ENCODE peak calls at places on chromosomes 13 and 19, in nine cellular contexts. H, W, K, B, I, V, Z, Q and L are unnamed samples.

GRCh38 chr13:42992585-42993122 is 613 bp upstream of the EPSTI1 start:
- DNase-seq in B (no peak), V (peak; percentile 60), Z (no peak), K (no peak), I (no peak), Q (no peak), H (no peak), W (no peak), L (no peak)

GRCh38 chr19:38304352-38304865 is 358 bp downstream of the C19orf33 start:
- DNase-seq in K (no peak), W (no peak), V (no peak), I (no peak), Z (no peak), H (no peak), Q (no peak), B (no peak), L (no peak)

GRCh38 chr19:7346488-7346971 is 2.2 kb upstream of the ARHGEF18 start:
- DNase-seq in V (peak; percentile 56), Q (no peak), B (no peak), K (no peak), I (no peak), H (no peak), W (no peak), Z (no peak), L (no peak)

GRCh38 chr19:48842744-48843162 is 6.5 kb upstream of the HSD17B14 start:
- DNase-seq in I (no peak), W (peak; percentile 41), H (peak; percentile 40), V (peak; percentile 68), K (no peak), Q (no peak), Z (peak; percentile 47), B (peak; percentile 71), L (peak; percentile 47)

GRCh38 chr19:4278926-4279529 is at the start of gene SHD:
- DNase-seq in V (no peak), Q (no peak), Z (no peak), B (no peak), H (no peak), K (no peak), I (no peak), W (no peak), L (no peak)

GRCh38 chr19:49554701-49555181 is 25.6 kb downstream of the NOSIP start:
- DNase-seq in H (peak; percentile 58), Q (no peak), V (peak; percentile 77), B (no peak), K (peak; percentile 38), I (no peak), W (peak; percentile 39), Z (no peak), L (peak; percentile 57)

GRCh38 chr19:35261356-35262100 is 7.2 kb upstream of the USF2 start:
- DNase-seq in V (peak; percentile 48), B (no peak), K (no peak), Q (peak; percentile 17), W (peak; percentile 14), I (no peak), H (no peak), Z (no peak), L (peak; percentile 19)

GRCh38 chr13:46076827-46077226 is 24.3 kb upstream of the ZC3H13 start:
- DNase-seq in I (no peak), K (no peak), W (no peak), Q (no peak), Z (no peak), V (no peak), B (no peak), H (no peak), L (no peak)

GRCh38 chr19:33347300-33347699 is 26.2 kb upstream of the CEBPG start:
- DNase-seq in Z (no peak), H (no peak), I (no peak), K (no peak), Q (no peak), V (no peak), W (no peak), B (no peak), L (no peak)

GRCh38 chr13:43303040-43303729 is 279.8 kb downstream of the DNAJC15 start:
- DNase-seq in K (peak; percentile 57), H (peak; percentile 75), I (no peak), Q (peak; percentile 33), B (peak; percentile 48), W (no peak), Z (peak; percentile 34), V (no peak), L (no peak)

GRCh38 chr13:113814435-113814821 is 49.4 kb downstream of the GAS6 start:
- DNase-seq in W (no peak), H (peak; percentile 40), Q (no peak), K (no peak), B (no peak), V (no peak), Z (no peak), I (no peak), L (no peak)

GRCh38 chr19:3760871-3761361 is 576 bp downstream of the APBA3 start:
- DNase-seq in V (no peak), K (no peak), B (no peak), Q (no peak), W (no peak), H (no peak), I (no peak), Z (no peak), L (peak; percentile 25)

GRCh38 chr13:41981961-41982723 is 21.2 kb upstream of the VWA8 start:
- DNase-seq in V (no peak), B (no peak), K (no peak), Q (no peak), Z (no peak), H (no peak), I (no peak), W (no peak), L (no peak)

GRCh38 chr13:35630551-35631275 is 154.2 kb upstream of the MAB21L1 start:
- DNase-seq in Q (no peak), I (no peak), W (no peak), B (peak; percentile 61), K (no peak), H (no peak), V (no peak), Z (no peak), L (no peak)

GRCh38 chr13:99063952-99064351 is 86.1 kb upstream of the DOCK9 start:
- DNase-seq in B (no peak), Q (no peak), K (no peak), H (no peak), W (no peak), V (no peak), Z (no peak), I (no peak), L (no peak)

GRCh38 chr19:7917292-7918061 is 2.7 kb upstream of the SNAPC2 start:
- DNase-seq in K (peak; percentile 57), I (no peak), H (peak; percentile 55), Q (no peak), W (peak; percentile 34), V (peak; percentile 71), Z (no peak), B (peak; percentile 61), L (peak; percentile 58)

GRCh38 chr19:3774621-3775373 is 2.8 kb upstream of the RAX2 start:
- DNase-seq in Z (no peak), H (no peak), I (no peak), W (no peak), V (no peak), B (no peak), K (no peak), Q (no peak), L (no peak)

GRCh38 chr13:112943309-112944125 is 25.5 kb upstream of the MCF2L start:
- DNase-seq in V (peak; percentile 54), I (no peak), H (peak; percentile 57), K (peak; percentile 60), Z (no peak), Q (no peak), B (peak; percentile 18), W (no peak), L (peak; percentile 4)

DNA sequence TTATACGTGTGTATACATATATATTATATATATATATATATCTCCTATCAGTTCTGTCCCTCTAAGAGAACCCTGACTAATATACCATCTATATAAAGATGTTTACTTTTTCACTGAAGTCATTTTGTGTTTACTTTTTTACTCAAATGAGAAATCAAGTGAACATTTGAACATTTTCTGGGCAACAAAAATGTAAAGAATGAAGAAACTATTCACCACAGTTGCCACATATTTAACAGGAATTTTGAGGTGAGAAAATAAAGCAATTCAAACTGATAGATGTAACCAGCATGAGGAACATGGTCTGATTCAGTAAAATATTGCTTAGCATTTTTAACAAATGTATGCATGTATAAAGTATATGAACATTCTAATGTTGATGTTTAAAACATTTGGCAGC is 299.2 kb upstream of the KLHL1 start:
- DNase-seq in Z (no peak), H (no peak), B (no peak), I (no peak), W (no peak), Q (no peak), K (no peak), V (no peak), L (no peak)
- H3K4me3 ChIP-seq in Z (no peak overlapping the region), H (no peak overlapping the region), B (no peak overlapping the region), I (no peak overlapping the region), W (no peak overlapping the region), Q (no peak overlapping the region), K (no peak overlapping the region), V (no peak overlapping the region), L (no peak overlapping the region)

GRCh38 chr19:13850910-13851753 is 25.8 kb upstream of the NANOS3 start:
- DNase-seq in Z (peak; percentile 85), I (no peak), V (peak; percentile 60), Q (peak; percentile 96), H (peak; percentile 97), W (no peak), K (peak; percentile 81), B (peak; percentile 95), L (peak; percentile 45)

GRCh38 chr19:13847900-13848677 is 28.8 kb upstream of the NANOS3 start:
- DNase-seq in W (no peak), Q (no peak), K (no peak), H (no peak), Z (no peak), I (no peak), V (no peak), B (no peak), L (no peak)

GRCh38 chr19:13848811-13849241 is 28.1 kb upstream of the NANOS3 start:
- DNase-seq in H (peak; percentile 26), W (no peak), I (no peak), B (peak; percentile 74), K (no peak), Z (no peak), Q (no peak), V (no peak), L (no peak)

GRCh38 chr19:13849991-13850909 is 26.7 kb upstream of the NANOS3 start:
- DNase-seq in K (peak; percentile 92), H (peak; percentile 91), V (peak; percentile 71), B (peak; percentile 83), Z (peak; percentile 78), W (no peak), Q (peak; percentile 79), I (no peak), L (no peak)

GRCh38 chr19:13849277-13849676 is 27.7 kb upstream of the NANOS3 start:
- DNase-seq in W (no peak), Z (no peak), Q (peak; percentile 32), K (no peak), V (no peak), B (no peak), I (no peak), H (no peak), L (no peak)
- H3K27ac ChIP-seq in W (peak overlapping the region; percentile 91), Z (peak overlapping the region; percentile 94), Q (peak overlapping the region; percentile 100), K (peak overlapping the region; percentile 99), V (no peak overlapping the region), B (peak overlapping the region; percentile 100), I (no peak overlapping the region), H (peak overlapping the region; percentile 95), L (no peak overlapping the region)

GRCh38 chr13:40342901-40343300 is 323.5 kb downstream of the FOXO1 start:
- DNase-seq in H (no peak), I (no peak), K (no peak), B (no peak), W (no peak), V (no peak), Z (no peak), Q (no peak), L (no peak)
- H3K4me1 ChIP-seq in H (peaks cover 59% of the 10 kb centered on the region), I (peaks cover 11% of the 10 kb centered on the region), K (peaks cover 27% of the 10 kb centered on the region), B (no peaks in the 10 kb centered on the region), W (no peaks in the 10 kb centered on the region), V (no peaks in the 10 kb centered on the region), Z (peaks cover 14% of the 10 kb centered on the region), Q (no peaks in the 10 kb centered on the region), L (no peaks in the 10 kb centered on the region)

GRCh38 chr13:48476674-48477073 is 56.2 kb downstream of the RCBTB2 start:
- DNase-seq in I (no peak), Z (no peak), W (no peak), K (no peak), H (no peak), B (no peak), Q (no peak), V (no peak), L (no peak)
- H3K4me3 ChIP-seq in I (no peak overlapping the region), Z (no peak overlapping the region), W (no peak overlapping the region), K (peak overlapping the region; percentile 9), H (no peak overlapping the region), B (no peak overlapping the region), Q (no peak overlapping the region), V (no peak overlapping the region), L (no peak overlapping the region)